ENCODE peak calls at places on chromosome 15, in four cellular contexts. K is IMR-90, C is endothelial cell of umbilical vein, L is colonic mucosa. H is an unnamed sample.

GRCh38 chr15:48592221-48592731 is 53.2 kb downstream of the FBN1 start:
- DNase-seq in K (peak), C (peak), L (no peak), H (no peak)

GRCh38 chr15:81000144-81000625 is 538 bp upstream of the TLNRD1 start:
- DNase-seq in K (no peak), C (no peak), L (peak), H (no peak)

GRCh38 chr15:44468713-44469385 is 41.4 kb downstream of the CTDSPL2 start:
- DNase-seq in K (peak), C (peak), L (no peak), H (no peak)

GRCh38 chr15:92638291-92638708 is 17.3 kb downstream of the FAM174B start:
- DNase-seq in K (peak), C (peak), L (no peak), H (peak)

GRCh38 chr15:32747886-32748285 is 30.1 kb downstream of the GREM1 start:
- DNase-seq in K (no peak), C (no peak), L (no peak), H (no peak)

GRCh38 chr15:94031072-94031471 is 200.3 kb upstream of the MCTP2 start:
- DNase-seq in K (no peak), C (no peak), L (no peak), H (no peak)

GRCh38 chr15:94000603-94001002 is 230.8 kb upstream of the MCTP2 start:
- DNase-seq in K (no peak), C (no peak), L (no peak), H (no peak)

GRCh38 chr15:63945838-63946298 is 100.4 kb downstream of the DAPK2 start:
- DNase-seq in K (no peak), C (no peak), L (peak), H (no peak)

GRCh38 chr15:35168464-35168863 is 83.4 kb upstream of the NANOGP8 start:
- DNase-seq in K (peak), C (peak), L (no peak), H (no peak)

GRCh38 chr15:69388259-69388658 is 25.9 kb upstream of the KIF23 start:
- DNase-seq in K (no peak), C (no peak), L (no peak), H (no peak)

GRCh38 chr15:49330166-49330565 is 92.9 kb upstream of the FGF7 start:
- DNase-seq in K (peak), C (no peak), L (no peak), H (no peak)

GRCh38 chr15:92316586-92317295 is 76.9 kb upstream of the ST8SIA2 start:
- DNase-seq in K (no peak), C (no peak), L (no peak), H (no peak)

GRCh38 chr15:38872732-38873131 is 308.1 kb upstream of the RASGRP1 start:
- DNase-seq in K (no peak), C (no peak), L (no peak), H (no peak)

GRCh38 chr15:38876211-38876610 is 311.6 kb upstream of the RASGRP1 start:
- DNase-seq in K (peak), C (no peak), L (no peak), H (no peak)

GRCh38 chr15:38873151-38873550 is 308.5 kb upstream of the RASGRP1 start:
- DNase-seq in K (no peak), C (no peak), L (no peak), H (no peak)

GRCh38 chr15:38876621-38877020 is 312.0 kb upstream of the RASGRP1 start:
- DNase-seq in K (peak), C (no peak), L (no peak), H (no peak)

DNA sequence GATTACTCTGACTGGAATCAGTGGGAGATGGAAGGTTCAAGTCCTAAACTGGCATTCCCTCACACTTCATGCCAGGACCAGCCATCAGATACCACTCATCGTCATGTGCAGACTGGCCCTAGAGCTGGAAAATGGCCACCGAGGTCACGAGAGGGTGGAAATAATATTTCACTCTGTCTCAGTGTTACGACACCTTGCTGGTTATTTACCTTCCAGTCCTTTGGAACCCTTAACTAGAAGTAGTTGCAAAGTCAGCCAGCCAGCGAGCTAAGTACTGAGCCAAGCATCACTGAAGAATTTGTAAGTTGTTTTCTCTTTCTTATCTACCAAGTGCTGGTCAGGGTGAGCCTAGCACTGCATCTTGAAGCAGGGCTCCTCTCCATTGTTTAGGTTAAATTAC is 309.9 kb upstream of the RASGRP1 start:
- DNase-seq in K (no peak), C (no peak), L (no peak), H (no peak)
- H3K4me3 ChIP-seq in K (no peak), C (no peak), L (no peak), H (no peak)

DNA sequence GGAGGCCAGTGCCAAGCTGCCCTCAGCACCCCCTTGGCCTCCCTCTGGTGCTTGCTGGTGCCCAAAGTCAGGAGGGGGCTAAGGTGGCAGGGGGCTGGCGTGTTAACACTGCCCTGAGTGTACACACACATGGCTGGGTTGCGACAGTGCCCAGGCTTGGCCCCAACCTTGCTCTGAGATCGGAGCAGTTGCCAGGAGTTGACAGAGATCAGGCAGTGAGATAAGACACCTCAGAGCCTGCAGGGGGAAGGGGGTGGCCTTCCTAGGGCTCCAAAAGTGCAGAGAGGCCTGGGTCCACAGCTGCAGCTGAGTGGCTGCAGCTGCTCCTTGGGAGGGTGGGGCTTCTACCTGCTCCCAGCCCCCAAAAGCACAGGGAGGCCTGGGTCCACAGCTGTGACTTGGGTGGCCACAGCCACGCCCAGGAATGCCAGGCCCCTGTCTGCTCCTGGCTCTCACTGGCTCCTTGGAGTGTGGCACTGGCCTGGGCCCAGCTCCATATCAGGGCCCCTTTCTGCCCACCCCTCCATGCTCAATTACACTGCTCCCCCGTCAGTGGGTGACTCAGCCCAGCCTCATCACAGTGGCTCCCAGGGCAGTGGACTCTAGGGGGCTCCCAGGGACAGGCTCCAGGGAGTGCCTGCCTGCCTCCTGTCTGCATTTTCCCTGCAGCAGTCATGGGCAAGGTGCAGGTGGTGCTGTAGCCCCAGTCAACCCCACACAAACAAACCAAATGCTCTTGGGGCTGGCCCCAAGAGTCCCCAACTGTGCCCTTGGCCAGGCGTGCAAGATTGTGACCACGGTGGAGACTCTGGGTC is 56.4 kb upstream of the C15orf39 start:
- DNase-seq in K (no peak), C (no peak), L (no peak), H (no peak)
- TF ChIP-seq CTCF in K (no peak), C (no peak), L (no peak), H (no peak)

GRCh38 chr15:59591372-59591771 is 20.2 kb upstream of the GCNT3 start:
- DNase-seq in K (no peak), C (no peak), L (no peak), H (no peak)

GRCh38 chr15:59595434-59595915 is 16.1 kb upstream of the GCNT3 start:
- DNase-seq in K (no peak), C (no peak), L (peak), H (no peak)

GRCh38 chr15:59596640-59597039 is 14.9 kb upstream of the GCNT3 start:
- DNase-seq in K (no peak), C (no peak), L (no peak), H (no peak)

GRCh38 chr15:59594493-59594942 is 17.1 kb upstream of the GCNT3 start:
- DNase-seq in K (peak), C (peak), L (peak), H (no peak)

GRCh38 chr15:59594991-59595390 is 16.6 kb upstream of the GCNT3 start:
- DNase-seq in K (no peak), C (no peak), L (no peak), H (no peak)
- H3K9ac ChIP-seq in K (no peak), C (no peak), L (peak), H (no peak)

DNA sequence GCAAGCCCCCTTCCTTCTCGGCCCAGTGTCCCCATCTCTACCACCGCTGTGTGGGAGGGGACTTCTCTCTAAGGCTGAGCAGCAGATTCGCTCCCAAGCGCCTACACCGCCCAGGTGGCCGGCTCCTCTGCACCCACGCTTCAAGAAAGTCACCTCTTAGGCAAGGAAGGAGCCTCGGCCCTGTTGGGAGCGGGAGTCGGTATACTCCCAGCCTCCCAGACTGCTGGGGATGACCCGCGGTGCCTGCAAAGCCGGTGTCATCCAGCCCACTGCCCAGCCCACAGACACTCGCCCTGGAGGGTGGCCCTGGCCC is 527 bp downstream of the CHRNB4 start:
- DNase-seq in K (no peak), C (no peak), L (no peak), H (no peak)
- H3K4me3 ChIP-seq in K (no peak), C (no peak), L (peak), H (no peak)

GRCh38 chr15:38624248-38625214 is 59.9 kb upstream of the RASGRP1 start:
- DNase-seq in K (no peak), C (no peak), L (no peak), H (no peak)
- TF ChIP-seq CTCF in K (no peak), C (no peak), L (no peak), H (no peak)

GRCh38 chr15:62769604-62770003 is 272.9 kb upstream of the TPM1 start:
- DNase-seq in K (peak), C (no peak), L (no peak), H (no peak)

GRCh38 chr15:62773369-62774165 is 269.0 kb upstream of the TPM1 start:
- DNase-seq in K (no peak), C (no peak), L (no peak), H (no peak)

GRCh38 chr15:62770752-62771151 is 271.8 kb upstream of the TPM1 start:
- DNase-seq in K (peak), C (no peak), L (no peak), H (no peak)

GRCh38 chr15:62771234-62771633 is 271.3 kb upstream of the TPM1 start:
- DNase-seq in K (no peak), C (no peak), L (no peak), H (no peak)

GRCh38 chr15:62770111-62770660 is 272.4 kb upstream of the TPM1 start:
- DNase-seq in K (peak), C (no peak), L (no peak), H (no peak)
- H3K9ac ChIP-seq in K (no peak), C (no peak), L (no peak), H (no peak)

GRCh38 chr15:73686781-73687256 is 2.6 kb downstream of the CD276 start:
- DNase-seq in K (peak), C (peak), L (no peak), H (no peak)
- H3K4me3 ChIP-seq in K (no peak), C (no peak), L (no peak), H (no peak)

GRCh38 chr15:75920079-75920478 is 16.4 kb downstream of the FBXO22 start:
- DNase-seq in K (peak), C (no peak), L (no peak), H (no peak)

GRCh38 chr15:75923756-75924155 is 20.1 kb downstream of the FBXO22 start:
- DNase-seq in K (no peak), C (no peak), L (no peak), H (no peak)

GRCh38 chr15:75924576-75924975 is 20.9 kb downstream of the FBXO22 start:
- DNase-seq in K (no peak), C (no peak), L (no peak), H (no peak)

GRCh38 chr15:75925440-75925839 is 21.8 kb downstream of the FBXO22 start:
- DNase-seq in K (no peak), C (no peak), L (no peak), H (no peak)

DNA sequence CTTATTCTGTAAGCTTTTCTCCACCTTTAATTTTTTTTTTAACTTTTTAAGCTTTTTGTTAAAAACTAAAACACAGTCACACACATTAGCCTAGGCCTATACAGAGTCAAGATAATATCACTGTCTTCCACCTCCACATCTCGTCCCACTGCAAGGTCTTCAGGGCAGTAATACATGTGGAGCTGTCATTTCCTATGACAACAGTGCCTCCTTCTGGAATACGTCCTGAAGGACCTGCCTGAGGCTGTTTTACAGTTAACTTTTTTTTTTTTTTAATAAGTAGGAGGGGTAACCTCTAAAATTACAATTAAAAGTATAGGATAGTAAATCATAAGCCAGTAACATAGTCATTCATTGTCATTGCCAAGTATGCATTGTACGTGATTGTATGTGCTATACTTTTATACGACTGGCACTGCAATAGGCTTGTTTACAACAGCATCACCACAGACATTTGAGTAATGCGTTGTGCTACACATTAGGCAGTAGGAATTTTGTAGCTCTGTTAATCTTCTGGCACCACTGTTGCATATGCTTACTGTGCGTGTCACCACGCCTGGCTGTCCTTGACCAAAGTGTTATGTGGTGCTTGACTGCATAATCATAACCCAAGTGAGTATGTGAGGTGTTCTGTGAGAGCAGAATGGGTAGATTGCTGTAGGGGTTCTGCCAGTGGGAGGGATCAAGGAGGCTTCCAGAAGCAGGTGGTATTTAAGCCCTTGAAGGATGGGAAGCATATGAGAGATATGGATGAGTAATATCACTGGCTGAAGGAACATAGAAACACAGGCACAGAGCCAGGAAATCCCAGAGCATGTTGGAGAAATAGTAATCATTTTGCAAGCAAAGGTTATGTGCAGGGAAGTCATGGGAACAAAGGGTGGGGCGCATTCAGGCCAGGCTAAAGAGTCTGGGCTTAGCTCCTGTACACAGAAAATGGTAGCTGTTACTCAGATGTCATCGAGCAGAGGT is 18.3 kb downstream of the FBXO22 start:
- DNase-seq in K (peak), C (peak), L (peak), H (no peak)
- TF ChIP-seq CTCF in K (peak), C (peak), L (peak), H (peak)

GRCh38 chr15:66707310-66708160 is 5.5 kb downstream of the SMAD6 start:
- DNase-seq in K (peak), C (peak), L (peak), H (no peak)
- H3K9ac ChIP-seq in K (no peak), C (no peak), L (peak), H (no peak)